ENCODE peak calls at places on chromosome 1, in five cellular contexts. Y is CD4-positive, CD25-positive, alpha-beta regulatory T cell; U is brain microvascular endothelial cell; O is uterus; P is hepatocyte. D is an unnamed sample.

GRCh38 chr1:229536982-229537381 is 21.5 kb downstream of the ABCB10 start:
- DNase-seq in O (no peak), U (no peak), P (no peak), Y (no peak), D (no peak)

GRCh38 chr1:109252893-109253802 is 3.8 kb downstream of the CELSR2 start:
- DNase-seq in U (no peak), O (peak; percentile 59), P (no peak), Y (no peak), D (no peak)

GRCh38 chr1:208654241-208654640 is 410.1 kb upstream of the PLXNA2 start:
- DNase-seq in O (no peak), U (peak; percentile 5), Y (no peak), P (peak; percentile 29), D (no peak)

GRCh38 chr1:53560572-53561487 is 101.6 kb downstream of the DMRTB1 start:
- DNase-seq in Y (no peak), O (peak; percentile 5), P (no peak), U (no peak), D (no peak)

GRCh38 chr1:7224081-7224534 is 438.9 kb downstream of the CAMTA1 start:
- DNase-seq in O (no peak), P (no peak), Y (no peak), U (no peak), D (no peak)

GRCh38 chr1:55276671-55277376 is 61.7 kb upstream of the USP24 start:
- DNase-seq in P (no peak), Y (no peak), O (no peak), U (no peak), D (peak; percentile 37)

GRCh38 chr1:89604414-89604735 is 28.5 kb upstream of the LRRC8C start:
- DNase-seq in Y (no peak), O (peak; percentile 42), U (no peak), P (no peak), D (no peak)

GRCh38 chr1:27634166-27634981 is 611 bp downstream of the FGR start:
- DNase-seq in Y (peak; percentile 58), P (peak; percentile 36), U (no peak), O (no peak), D (peak; percentile 71)

GRCh38 chr1:29550119-29550841 is 314.0 kb downstream of the PTPRU start:
- DNase-seq in P (peak; percentile 28), U (no peak), O (no peak), Y (no peak), D (no peak)

GRCh38 chr1:207021876-207022596 is 10.5 kb downstream of the C1orf116 start:
- DNase-seq in P (no peak), U (no peak), Y (no peak), O (no peak), D (no peak)

DNA sequence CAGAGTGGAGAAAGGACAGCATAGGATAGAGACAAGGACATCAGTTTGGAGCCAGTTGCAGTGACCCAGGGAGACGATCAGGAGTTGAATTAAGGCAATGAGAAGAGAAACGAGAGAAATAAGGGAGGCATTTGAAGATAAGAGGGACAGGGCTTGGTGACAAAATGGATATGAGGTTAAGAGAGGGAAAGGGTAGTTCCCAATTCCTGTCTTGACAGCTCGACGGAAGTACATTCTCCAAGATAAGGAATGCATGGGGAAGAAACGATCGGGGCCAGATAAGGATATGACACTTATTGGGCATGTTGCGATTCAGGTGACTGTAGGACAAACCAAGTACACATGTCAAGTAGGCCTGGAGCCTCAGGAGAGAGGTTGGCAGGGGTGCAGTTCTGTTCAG is 18.7 kb upstream of the KCNN3 start:
- DNase-seq in U (no peak), P (no peak), Y (no peak), O (no peak), D (no peak)
- H3K36me3 ChIP-seq in U (no peaks in the 10 kb centered on the region), P (no peaks in the 10 kb centered on the region), Y (no peaks in the 10 kb centered on the region), O (no peaks in the 10 kb centered on the region), D (no peaks in the 10 kb centered on the region)

GRCh38 chr1:21294266-21295058 is 4.2 kb upstream of the ECE1 start:
- DNase-seq in O (no peak), U (no peak), P (no peak), Y (peak; percentile 98), D (no peak)

GRCh38 chr1:21292991-21293536 is 2.8 kb upstream of the ECE1 start:
- DNase-seq in U (no peak), O (no peak), P (no peak), Y (peak; percentile 84), D (no peak)

GRCh38 chr1:21292503-21292990 is 2.3 kb upstream of the ECE1 start:
- DNase-seq in O (no peak), P (no peak), U (no peak), Y (no peak), D (no peak)

GRCh38 chr1:21295059-21295401 is 4.8 kb upstream of the ECE1 start:
- DNase-seq in U (no peak), Y (peak; percentile 65), P (no peak), O (no peak), D (no peak)

GRCh38 chr1:21293537-21294265 is 3.4 kb upstream of the ECE1 start:
- DNase-seq in U (no peak), P (no peak), Y (peak; percentile 85), O (no peak), D (no peak)
- H3K4me3 ChIP-seq in U (no peak overlapping the region), P (no peak overlapping the region), Y (peak overlapping the region; percentile 87), O (no peak overlapping the region), D (peak overlapping the region; percentile 7)

GRCh38 chr1:31051611-31052010 is 13.9 kb downstream of the PUM1 start:
- DNase-seq in U (no peak), P (no peak), Y (no peak), O (no peak), D (no peak)

GRCh38 chr1:31055953-31056352 is 9.6 kb downstream of the PUM1 start:
- DNase-seq in Y (no peak), O (no peak), U (no peak), P (no peak), D (no peak)

GRCh38 chr1:31055501-31055900 is 10.0 kb downstream of the PUM1 start:
- DNase-seq in P (no peak), U (no peak), Y (no peak), O (no peak), D (no peak)

GRCh38 chr1:31054958-31055481 is 10.5 kb downstream of the PUM1 start:
- DNase-seq in O (no peak), P (no peak), U (no peak), Y (no peak), D (no peak)

GRCh38 chr1:31054349-31054748 is 11.2 kb downstream of the PUM1 start:
- DNase-seq in U (no peak), O (no peak), P (no peak), Y (no peak), D (no peak)
- H3K36me3 ChIP-seq in U (peaks cover 33% of the 10 kb centered on the region), O (no peaks in the 10 kb centered on the region), P (no peaks in the 10 kb centered on the region), Y (peaks cover 31% of the 10 kb centered on the region), D (peaks cover 36% of the 10 kb centered on the region)

GRCh38 chr1:154326546-154327465 is 1.5 kb downstream of the ATP8B2 start:
- DNase-seq in O (peak; percentile 81), Y (peak; percentile 68), U (peak; percentile 24), P (no peak), D (peak; percentile 38)
- H3K4me3 ChIP-seq in O (peak overlapping the region; percentile 79), Y (peak overlapping the region; percentile 90), U (peak overlapping the region; percentile 83), P (no peak overlapping the region), D (peak overlapping the region; percentile 85)

DNA sequence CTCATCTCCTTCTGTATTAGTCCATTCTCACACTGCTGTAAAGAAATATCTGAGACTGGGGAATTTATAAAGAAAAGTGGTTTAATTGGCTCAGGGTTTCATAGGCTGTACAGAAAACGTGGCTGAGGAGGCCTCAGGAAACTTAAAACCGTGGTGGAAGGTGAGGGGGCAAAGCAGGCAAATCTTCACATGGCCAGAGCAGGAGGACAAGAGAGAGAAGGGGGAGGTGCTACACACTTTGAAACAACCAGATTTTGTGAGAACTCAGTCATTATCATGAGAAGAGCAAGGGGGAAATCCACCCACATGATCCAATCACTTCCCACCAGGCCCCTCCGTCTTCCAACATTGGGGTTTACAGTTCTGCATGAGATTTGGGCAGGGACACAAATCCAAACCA is 38.0 kb downstream of the CACHD1 start:
- DNase-seq in O (no peak), P (no peak), Y (no peak), U (no peak), D (no peak)
- H3K36me3 ChIP-seq in O (no peaks in the 10 kb centered on the region), P (no peaks in the 10 kb centered on the region), Y (no peaks in the 10 kb centered on the region), U (no peaks in the 10 kb centered on the region), D (no peaks in the 10 kb centered on the region)